ENCODE peak calls at places on chromosomes 16 and 17, in five cellular contexts. H is fibroblast of lung; U is effector memory CD4-positive, alpha-beta T cell; T is RWPE1; C is neuronal stem cell. D is an unnamed sample.

GRCh38 chr16:67928561-67929364 is 2.9 kb downstream of the CTRL start:
- DNase-seq in H (peak; percentile 22), U (peak; percentile 53), T (peak; percentile 77), C (peak; percentile 48), D (no peak)

GRCh38 chr16:29877266-29877961 is 14.4 kb upstream of the CDIPT start:
- DNase-seq in H (peak; percentile 27), U (peak; percentile 29), T (peak; percentile 80), C (peak; percentile 85), D (peak; percentile 15)

GRCh38 chr16:48497129-48497528 is 111.9 kb upstream of the SIAH1 start:
- DNase-seq in H (no peak), U (no peak), T (no peak), C (no peak), D (no peak)

GRCh38 chr16:87207509-87207908 is 109.7 kb downstream of the C16orf95 start:
- DNase-seq in H (peak; percentile 89), U (no peak), T (peak; percentile 26), C (no peak), D (no peak)

GRCh38 chr17:41651625-41652460 is 27.5 kb upstream of the KRT17 start:
- DNase-seq in H (no peak), U (no peak), T (peak; percentile 83), C (no peak), D (peak; percentile 84)

GRCh38 chr16:86984286-86984685 is 332.9 kb downstream of the C16orf95 start:
- DNase-seq in H (no peak), U (no peak), T (no peak), C (no peak), D (no peak)

GRCh38 chr17:7559307-7560171 is 989 bp downstream of the TNFSF13 start:
- DNase-seq in H (no peak), U (no peak), T (no peak), C (no peak), D (no peak)

GRCh38 chr17:70848785-70849184 is 679.5 kb downstream of the KCNJ2 start:
- DNase-seq in H (peak; percentile 85), U (no peak), T (peak; percentile 2), C (no peak), D (peak; percentile 46)

GRCh38 chr16:31134091-31134571 is 1.4 kb downstream of the PRSS8 start:
- DNase-seq in H (peak; percentile 32), U (no peak), T (peak; percentile 52), C (no peak), D (no peak)

GRCh38 chr17:44083250-44083849 is 12.8 kb downstream of the G6PC3 start:
- DNase-seq in H (no peak), U (no peak), T (no peak), C (no peak), D (peak; percentile 23)

GRCh38 chr16:81635336-81635947 is 143.6 kb upstream of the PLCG2 start:
- DNase-seq in H (no peak), U (no peak), T (no peak), C (no peak), D (no peak)

GRCh38 chr16:71547168-71547567 is 20.9 kb downstream of the CHST4 start:
- DNase-seq in H (no peak), U (no peak), T (no peak), C (no peak), D (no peak)
- H3K27ac ChIP-seq in H (no peak overlapping the region), U (no peak overlapping the region), T (no peak overlapping the region), C (no peak overlapping the region), D (no peak overlapping the region)

GRCh38 chr17:69606142-69606800 is 191.8 kb downstream of the MAP2K6 start:
- DNase-seq in H (no peak), U (no peak), T (no peak), C (no peak), D (no peak)

GRCh38 chr17:69608808-69609494 is 194.5 kb downstream of the MAP2K6 start:
- DNase-seq in H (peak; percentile 98), U (no peak), T (peak; percentile 44), C (no peak), D (peak; percentile 91)

GRCh38 chr17:69607162-69607834 is 192.8 kb downstream of the MAP2K6 start:
- DNase-seq in H (peak; percentile 78), U (no peak), T (peak; percentile 61), C (peak; percentile 63), D (peak; percentile 43)

GRCh38 chr17:69608114-69608513 is 193.6 kb downstream of the MAP2K6 start:
- DNase-seq in H (no peak), U (no peak), T (no peak), C (no peak), D (no peak)

GRCh38 chr17:69609495-69610315 is 195.2 kb downstream of the MAP2K6 start:
- DNase-seq in H (peak; percentile 34), U (no peak), T (peak; percentile 20), C (no peak), D (peak; percentile 8)
- H3K27ac ChIP-seq in H (peak overlapping the region; percentile 42), U (no peak overlapping the region), T (peak overlapping the region; percentile 32), C (no peak overlapping the region), D (no peak overlapping the region)

GRCh38 chr17:40112191-40112590 is 9.6 kb upstream of the MSL1 start:
- DNase-seq in H (no peak), U (no peak), T (no peak), C (no peak), D (no peak)
- H3K27ac ChIP-seq in H (peak overlapping the region; percentile 46), U (peak overlapping the region; percentile 66), T (peak overlapping the region; percentile 91), C (no peak overlapping the region), D (no peak overlapping the region)

GRCh38 chr16:8929086-8929748 is 34.5 kb downstream of the USP7 start:
- DNase-seq in H (no peak), U (no peak), T (no peak), C (no peak), D (no peak)
- H3K27ac ChIP-seq in H (no peak overlapping the region), U (no peak overlapping the region), T (no peak overlapping the region), C (no peak overlapping the region), D (no peak overlapping the region)

DNA sequence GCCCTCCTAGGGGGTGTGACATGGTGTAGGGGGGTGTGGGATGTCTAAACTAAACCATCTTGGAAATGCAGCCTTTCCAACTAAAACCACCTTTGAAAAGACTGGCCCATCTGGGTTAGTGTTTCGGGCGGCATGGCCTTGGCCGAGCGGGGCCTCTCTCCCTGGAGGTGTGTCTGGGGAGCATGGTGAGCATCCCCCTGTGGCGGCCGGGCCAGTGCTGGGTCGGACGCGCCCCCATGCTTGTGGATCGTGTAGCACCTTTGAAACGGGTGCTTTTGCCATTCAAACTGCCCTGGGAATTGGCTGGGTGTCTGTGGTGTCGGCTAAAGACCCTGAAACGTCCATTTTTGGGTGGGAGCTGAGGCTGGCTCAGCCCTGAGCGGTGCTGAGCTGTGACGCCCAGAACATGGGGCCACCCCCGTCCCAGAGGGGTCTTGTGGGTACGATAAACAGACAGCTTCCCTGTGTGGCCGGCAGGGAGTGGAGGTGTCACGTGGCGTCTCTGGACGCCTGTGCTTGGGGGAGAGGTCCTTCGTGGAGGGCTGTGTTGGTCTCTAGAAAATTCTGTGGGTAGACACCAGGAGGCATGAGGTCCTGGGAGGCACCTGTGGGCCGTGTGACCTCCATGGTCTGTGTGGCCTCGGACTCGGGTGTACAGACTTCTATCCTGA is 6.3 kb downstream of the METRNL start:
- DNase-seq in H (no peak), U (no peak), T (no peak), C (no peak), D (no peak)
- H3K27ac ChIP-seq in H (peak overlapping the region; percentile 96), U (no peak overlapping the region), T (peak overlapping the region; percentile 90), C (no peak overlapping the region), D (no peak overlapping the region)

DNA sequence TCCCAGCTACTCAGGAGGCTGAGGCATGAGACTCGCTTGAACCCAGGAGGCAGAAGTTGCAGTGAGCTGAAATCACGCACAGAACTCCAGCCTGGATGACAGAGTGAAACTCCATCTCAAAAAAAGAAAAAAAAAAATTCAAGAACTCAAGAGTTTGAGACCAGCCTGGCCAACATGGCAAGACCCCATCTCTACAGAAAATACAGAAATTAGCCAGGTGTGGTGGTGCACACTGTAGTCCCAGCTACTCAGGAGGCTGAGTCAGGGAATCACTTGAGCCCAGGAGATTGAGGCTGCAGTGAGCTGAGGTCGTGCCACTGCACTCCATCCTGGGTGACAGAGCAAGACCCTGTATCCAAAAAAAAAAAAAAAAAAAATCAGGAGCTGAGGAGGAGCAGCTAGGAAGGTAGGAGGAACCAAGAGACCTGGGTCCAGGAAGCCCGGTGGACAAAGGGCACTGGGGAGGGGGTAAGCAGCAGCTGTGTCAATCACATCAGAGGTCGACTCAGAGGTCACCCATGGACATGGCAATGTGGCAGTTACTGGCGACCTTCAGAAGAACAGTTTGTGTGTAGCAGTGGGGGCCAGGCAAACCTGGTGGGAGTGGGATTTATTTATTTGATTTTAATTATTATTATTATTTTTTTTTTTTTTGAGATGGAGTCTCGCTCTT is 11.1 kb upstream of the PRM1 start:
- DNase-seq in H (no peak), U (no peak), T (no peak), C (no peak), D (no peak)
- H3K27ac ChIP-seq in H (no peak overlapping the region), U (no peak overlapping the region), T (no peak overlapping the region), C (no peak overlapping the region), D (no peak overlapping the region)

DNA sequence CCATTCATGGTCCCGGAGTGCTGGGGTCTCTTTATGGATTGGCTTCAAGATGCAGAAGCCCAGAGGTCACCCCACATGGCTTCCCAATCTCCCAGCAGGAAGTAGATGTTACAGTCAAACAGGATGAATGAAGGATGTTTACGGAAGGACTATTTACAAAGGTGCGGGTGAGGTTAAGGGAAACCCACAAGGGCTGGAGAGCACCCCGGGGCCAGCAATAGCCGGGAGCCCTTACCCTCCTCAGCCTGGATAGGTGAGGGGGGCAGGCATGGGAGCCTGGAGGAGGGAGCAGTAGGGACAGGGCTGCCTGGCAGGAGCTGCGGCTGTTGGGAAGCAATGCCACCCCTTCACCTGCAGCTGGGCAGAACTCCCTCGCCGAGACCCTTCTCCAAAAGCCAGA is 24.5 kb upstream of the CACNG1 start:
- DNase-seq in H (no peak), U (no peak), T (no peak), C (no peak), D (no peak)
- H3K27ac ChIP-seq in H (no peak overlapping the region), U (no peak overlapping the region), T (no peak overlapping the region), C (no peak overlapping the region), D (no peak overlapping the region)

DNA sequence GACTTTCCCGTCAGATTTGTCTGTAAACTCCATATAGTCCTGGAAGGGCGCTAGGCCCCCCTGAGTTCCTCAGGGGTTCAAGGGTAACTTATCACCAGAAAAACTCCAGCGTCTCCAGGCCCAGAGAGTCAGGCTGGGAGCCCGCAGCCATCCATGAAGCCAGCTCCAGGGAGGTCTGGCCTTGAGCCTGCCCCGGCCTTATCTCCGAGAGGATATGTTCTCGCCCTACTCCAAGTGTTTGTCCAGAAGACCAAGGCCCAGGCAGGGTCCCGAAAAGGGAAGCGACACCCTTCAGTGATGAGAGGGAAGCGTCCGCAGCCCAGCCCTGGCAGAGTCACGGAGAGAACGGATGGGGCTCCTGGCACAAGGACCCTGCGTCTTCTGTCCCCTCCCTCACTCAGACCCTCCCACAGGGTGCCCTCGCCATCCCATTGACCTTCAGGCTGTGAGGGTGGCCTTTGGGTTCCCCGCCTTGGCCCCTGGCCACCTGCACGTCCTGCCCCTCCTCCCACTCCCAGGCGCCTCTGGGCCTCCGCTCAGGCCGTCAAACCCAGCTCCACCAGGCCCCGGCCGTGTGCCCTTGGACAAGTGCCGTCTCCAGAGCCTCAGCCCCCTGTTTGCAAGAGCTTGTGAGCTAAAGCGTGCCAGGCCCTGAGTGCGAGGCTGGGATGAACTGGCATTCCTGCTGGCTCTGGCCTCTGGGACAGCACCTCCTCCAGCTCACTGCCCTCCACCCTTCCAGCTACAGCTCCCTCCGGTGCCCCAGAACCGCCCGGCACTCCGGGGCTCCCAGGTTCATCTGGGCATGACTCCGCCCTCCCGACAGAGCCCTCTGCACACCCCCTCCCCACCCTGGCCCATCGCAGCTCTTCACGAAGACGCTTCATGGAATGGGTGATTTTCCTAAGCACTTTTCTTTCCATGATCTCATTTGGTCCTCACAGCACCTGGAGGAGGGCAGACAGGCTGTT is 83.4 kb downstream of the ZDHHC7 start:
- DNase-seq in H (no peak), U (no peak), T (no peak), C (no peak), D (no peak)
- H3K27ac ChIP-seq in H (no peak overlapping the region), U (no peak overlapping the region), T (peak overlapping the region; percentile 23), C (no peak overlapping the region), D (no peak overlapping the region)